ENCODE peak calls at places on chromosomes 11 and 22, in nine cellular contexts. D is CD8-positive, alpha-beta T cell; W is astrocyte; G is fibroblast of lung; E is uterus; U is cardiac muscle cell; K is upper lobe of right lung; O is pancreas; N is sigmoid colon. S is an unnamed sample.

GRCh38 chr11:113593698-113594308 is 112.3 kb downstream of the TMPRSS5 start:
- DNase-seq in D (no peak), W (peak; percentile 42), G (no peak), E (no peak), U (no peak), K (no peak), O (no peak), N (no peak), S (no peak)

GRCh38 chr11:27310710-27311109 is 52.3 kb downstream of the CCDC34 start:
- DNase-seq in D (no peak), W (peak; percentile 68), G (no peak), E (no peak), U (no peak), K (no peak), O (no peak), N (no peak), S (no peak)

GRCh38 chr11:35151896-35152295 is 12.9 kb downstream of the CD44 start:
- DNase-seq in D (no peak), W (no peak), G (no peak), E (no peak), U (no peak), K (no peak), O (no peak), N (no peak), S (no peak)

GRCh38 chr11:118914178-118914918 is 11.4 kb downstream of the BCL9L start:
- DNase-seq in D (peak; percentile 91), W (peak; percentile 17), G (no peak), E (peak; percentile 34), U (no peak), K (no peak), O (peak; percentile 69), N (no peak), S (no peak)

GRCh38 chr11:65427691-65428577 is 5.3 kb downstream of the NEAT1 start:
- DNase-seq in D (peak; percentile 49), W (peak; percentile 56), G (peak; percentile 78), E (peak; percentile 30), U (no peak), K (peak; percentile 65), O (peak; percentile 64), N (peak; percentile 70), S (no peak)

GRCh38 chr11:20112291-20113146 is 47.8 kb downstream of the DBX1 start:
- DNase-seq in D (no peak), W (peak; percentile 99), G (peak; percentile 95), E (peak; percentile 79), U (no peak), K (peak; percentile 72), O (peak; percentile 86), N (peak; percentile 91), S (peak; percentile 94)

GRCh38 chr11:86303257-86303656 is 1.2 kb downstream of the HIKESHI start:
- DNase-seq in D (no peak), W (peak; percentile 20), G (no peak), E (no peak), U (no peak), K (no peak), O (no peak), N (no peak), S (no peak)

GRCh38 chr11:119702261-119702591 is 26.8 kb downstream of the NECTIN1 start:
- DNase-seq in D (no peak), W (peak; percentile 45), G (peak; percentile 20), E (no peak), U (no peak), K (no peak), O (no peak), N (no peak), S (no peak)

GRCh38 chr11:126443120-126443519 is 87.6 kb downstream of the ST3GAL4 start:
- DNase-seq in D (no peak), W (no peak), G (no peak), E (no peak), U (no peak), K (no peak), O (no peak), N (no peak), S (no peak)

GRCh38 chr11:132962026-132962425 is 570.3 kb downstream of the OPCML start:
- DNase-seq in D (no peak), W (peak; percentile 87), G (peak; percentile 30), E (no peak), U (no peak), K (no peak), O (no peak), N (no peak), S (no peak)

GRCh38 chr11:8033312-8033715 is 46.2 kb downstream of the EIF3F start:
- DNase-seq in D (peak; percentile 67), W (peak; percentile 63), G (peak; percentile 84), E (peak; percentile 88), U (peak; percentile 91), K (peak; percentile 79), O (peak; percentile 83), N (peak; percentile 92), S (peak; percentile 37)

GRCh38 chr11:6320411-6321207 is at the start of gene CAVIN3:
- DNase-seq in D (no peak), W (peak; percentile 78), G (peak; percentile 93), E (peak; percentile 91), U (peak; percentile 59), K (peak; percentile 86), O (peak; percentile 73), N (peak; percentile 94), S (no peak)

DNA sequence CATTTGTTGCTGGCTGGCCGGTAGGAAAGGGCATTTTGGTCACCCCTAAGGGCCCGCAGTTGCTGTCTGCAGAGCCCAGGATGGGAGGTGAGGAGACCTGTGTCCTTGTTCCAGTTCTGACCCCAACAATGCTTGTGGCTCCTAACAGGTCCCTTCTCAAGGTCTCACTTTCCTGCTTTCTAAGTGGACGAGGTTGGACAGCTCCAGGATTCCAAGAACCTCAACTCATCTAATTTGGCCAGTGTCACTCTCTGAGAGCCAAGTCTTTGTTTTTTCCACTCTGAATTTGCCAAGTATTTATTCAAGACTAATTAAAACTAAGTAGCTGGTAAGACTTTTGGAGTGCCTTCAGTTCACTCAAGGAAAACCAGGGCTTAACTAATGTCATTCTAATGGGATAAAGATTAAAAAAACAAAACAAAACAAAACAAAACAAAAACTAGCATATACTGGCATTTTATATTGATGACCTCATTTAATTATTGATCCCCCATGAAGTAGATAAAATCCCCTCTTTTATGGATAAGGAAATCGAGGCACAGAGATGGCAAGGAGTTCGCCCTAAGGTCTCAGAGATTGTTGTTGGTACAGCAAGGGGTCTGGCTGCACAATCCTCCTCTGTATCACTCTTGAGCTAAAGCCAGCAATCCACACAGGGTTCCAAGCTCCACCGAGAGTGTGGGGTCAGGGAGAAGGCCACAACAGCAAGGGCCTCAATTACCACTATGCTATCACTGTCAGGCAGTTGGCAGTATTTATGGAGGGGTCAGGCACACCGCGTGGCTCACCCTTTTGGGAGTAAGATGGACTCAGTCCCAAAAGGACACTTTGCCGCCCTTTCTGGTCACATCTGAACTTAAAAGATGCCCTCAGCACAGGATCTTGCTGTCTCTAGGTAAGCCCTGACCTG is 8.1 kb downstream of the SGSM1 start:
- DNase-seq in D (no peak), W (no peak), G (no peak), E (no peak), U (no peak), K (no peak), O (no peak), N (no peak), S (no peak)
- H3K4me3 ChIP-seq in D (no peak overlapping the region), W (no peak overlapping the region), G (no peak overlapping the region), E (no peak overlapping the region), U (no peak overlapping the region), K (no peak overlapping the region), O (no peak overlapping the region), N (no peak overlapping the region), S (no peak overlapping the region)

DNA sequence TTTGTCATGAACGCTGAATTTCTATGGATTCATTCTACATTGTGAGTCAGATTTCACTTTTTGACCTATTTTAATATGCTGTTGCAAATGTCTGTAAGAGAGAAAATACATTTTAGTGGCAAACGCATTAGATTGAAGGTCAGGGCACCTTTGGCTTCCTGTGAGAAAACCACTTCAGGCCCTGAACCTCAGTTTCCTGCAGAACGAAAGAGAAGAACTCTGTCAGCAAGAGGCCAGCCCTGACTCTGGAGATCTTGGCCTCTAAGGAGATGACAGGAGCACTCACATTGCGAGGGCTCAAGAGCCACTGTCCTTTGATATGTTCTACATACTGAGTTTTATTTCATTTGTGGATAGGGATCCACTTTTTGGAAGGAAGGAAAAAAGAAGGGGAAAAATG is 83.6 kb downstream of the KCNJ1 start:
- DNase-seq in D (no peak), W (no peak), G (no peak), E (no peak), U (no peak), K (no peak), O (no peak), N (no peak), S (no peak)
- H3K36me3 ChIP-seq in D (peaks cover 46% of the 10 kb centered on the region), W (peaks cover 6% of the 10 kb centered on the region), G (no peaks in the 10 kb centered on the region), E (no peaks in the 10 kb centered on the region), U (no peaks in the 10 kb centered on the region), K (peaks cover 53% of the 10 kb centered on the region), O (no peaks in the 10 kb centered on the region), N (no peaks in the 10 kb centered on the region), S (no peaks in the 10 kb centered on the region)

DNA sequence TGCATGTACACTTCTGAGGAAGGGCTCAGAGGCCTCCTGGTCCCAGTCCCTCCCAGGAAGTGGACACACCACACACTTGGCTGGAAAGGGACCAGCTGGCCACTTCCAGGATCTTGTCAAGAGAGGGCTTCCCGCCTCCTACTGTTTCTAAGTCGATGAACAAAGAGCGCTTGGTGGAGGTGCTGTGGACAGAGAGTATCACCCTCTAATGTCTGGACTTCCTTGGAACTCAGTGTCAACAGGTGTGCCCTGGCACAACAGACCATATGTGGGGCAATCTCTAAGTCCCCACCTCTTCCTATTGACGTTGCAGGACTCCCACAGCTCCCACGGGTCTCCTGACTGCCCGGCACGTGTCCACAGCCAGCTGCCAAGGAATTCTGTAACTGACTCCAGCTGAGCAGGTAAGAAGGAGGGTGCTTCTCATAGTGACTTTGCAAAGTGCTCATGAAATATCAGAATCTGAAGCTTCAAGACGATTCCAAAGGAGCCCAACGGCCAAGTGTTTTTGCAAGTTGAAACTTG is 16.1 kb downstream of the POU2AF1 start:
- DNase-seq in D (no peak), W (no peak), G (no peak), E (no peak), U (no peak), K (peak; percentile 86), O (peak; percentile 93), N (no peak), S (no peak)
- TF ChIP-seq CTCF in D (no peak), W (no peak), G (no peak), E (no peak), U (no peak), K (no peak), O (no peak), N (no peak), S (no peak)

GRCh38 chr22:45217806-45218205 is 22.9 kb downstream of the KIAA0930 start:
- DNase-seq in D (no peak), W (no peak), G (no peak), E (no peak), U (no peak), K (no peak), O (no peak), N (no peak), S (no peak)

GRCh38 chr22:45217345-45217744 is 23.3 kb downstream of the KIAA0930 start:
- DNase-seq in D (no peak), W (no peak), G (no peak), E (no peak), U (no peak), K (no peak), O (no peak), N (no peak), S (no peak)

GRCh38 chr22:45218974-45219373 is 21.7 kb downstream of the KIAA0930 start:
- DNase-seq in D (no peak), W (no peak), G (no peak), E (no peak), U (no peak), K (no peak), O (no peak), N (no peak), S (no peak)

GRCh38 chr22:45212992-45213751 is 27.5 kb downstream of the KIAA0930 start:
- DNase-seq in D (no peak), W (peak; percentile 69), G (peak; percentile 66), E (peak; percentile 49), U (peak; percentile 18), K (peak; percentile 67), O (no peak), N (peak; percentile 83), S (no peak)

GRCh38 chr22:45216133-45217003 is 24.3 kb downstream of the KIAA0930 start:
- DNase-seq in D (no peak), W (peak; percentile 31), G (peak; percentile 91), E (no peak), U (peak; percentile 72), K (no peak), O (peak; percentile 76), N (no peak), S (no peak)
- H3K4me3 ChIP-seq in D (no peak overlapping the region), W (no peak overlapping the region), G (peak overlapping the region; percentile 28), E (no peak overlapping the region), U (no peak overlapping the region), K (no peak overlapping the region), O (no peak overlapping the region), N (no peak overlapping the region), S (no peak overlapping the region)